ENCODE peak calls at places on chromosomes 6 and 20, in seven cellular contexts. S, E, C, L, G, B and Y are unnamed samples.

GRCh38 chr20:47276856-47277541 is 79.5 kb downstream of the ZMYND8 start:
- DNase-seq in S (peak; percentile 88), E (no peak), C (no peak), L (no peak), G (no peak), B (peak; percentile 84), Y (no peak)

GRCh38 chr20:49635171-49635570 is 67.2 kb upstream of the PTGIS start:
- DNase-seq in S (no peak), E (no peak), C (no peak), L (no peak), G (peak; percentile 84), B (no peak), Y (no peak)

GRCh38 chr20:61673152-61673551 is 392.5 kb downstream of the TAF4 start:
- DNase-seq in S (no peak), E (no peak), C (no peak), L (no peak), G (no peak), B (no peak), Y (no peak)

GRCh38 chr6:169648617-169649016 is 53.2 kb downstream of the WDR27 start:
- DNase-seq in S (no peak), E (no peak), C (no peak), L (no peak), G (no peak), B (no peak), Y (no peak)

GRCh38 chr6:2632368-2632767 is 118.4 kb downstream of the MYLK4 start:
- DNase-seq in S (no peak), E (no peak), C (no peak), L (no peak), G (no peak), B (peak; percentile 46), Y (no peak)

GRCh38 chr6:56555438-56555872 is 87.2 kb downstream of the DST start:
- DNase-seq in S (no peak), E (no peak), C (no peak), L (no peak), G (peak; percentile 52), B (peak; percentile 73), Y (no peak)

GRCh38 chr20:13819885-13820645 is 35.2 kb downstream of the NDUFAF5 start:
- DNase-seq in S (no peak), E (no peak), C (peak; percentile 79), L (no peak), G (peak; percentile 18), B (peak; percentile 49), Y (no peak)

GRCh38 chr6:18388252-18388651 is 1.1 kb downstream of the RNF144B start:
- DNase-seq in S (no peak), E (no peak), C (peak; percentile 15), L (no peak), G (no peak), B (no peak), Y (no peak)

GRCh38 chr6:130858054-130858453 is 30.8 kb downstream of the SMLR1 start:
- DNase-seq in S (no peak), E (no peak), C (no peak), L (no peak), G (no peak), B (no peak), Y (no peak)

GRCh38 chr6:5997420-5998093 is 9.2 kb downstream of the NRN1 start:
- DNase-seq in S (no peak), E (no peak), C (no peak), L (no peak), G (peak; percentile 38), B (no peak), Y (no peak)

GRCh38 chr6:6007311-6008113 is 787 bp upstream of the NRN1 start:
- DNase-seq in S (no peak), E (no peak), C (no peak), L (no peak), G (peak; percentile 34), B (no peak), Y (no peak)

GRCh38 chr6:82067021-82067420 is 180.5 kb downstream of the IBTK start:
- DNase-seq in S (no peak), E (no peak), C (no peak), L (no peak), G (no peak), B (peak; percentile 3), Y (no peak)

GRCh38 chr6:26115226-26115625 is 28.0 kb downstream of the HFE start:
- DNase-seq in S (no peak), E (no peak), C (no peak), L (no peak), G (no peak), B (no peak), Y (no peak)

GRCh38 chr20:1818895-1819294 is 76.3 kb upstream of the SIRPA start:
- DNase-seq in S (peak; percentile 48), E (no peak), C (no peak), L (no peak), G (no peak), B (no peak), Y (no peak)

GRCh38 chr6:137866914-137867684 is at the start of gene TNFAIP3:
- DNase-seq in S (peak; percentile 99), E (peak; percentile 93), C (peak; percentile 96), L (peak; percentile 70), G (peak; percentile 83), B (peak; percentile 95), Y (peak; percentile 94)

GRCh38 chr6:135073757-135074393 is 19.3 kb upstream of the HBS1L start:
- DNase-seq in S (no peak), E (no peak), C (no peak), L (no peak), G (no peak), B (no peak), Y (no peak)

GRCh38 chr6:41732601-41733348 is 2.6 kb downstream of the TFEB start:
- DNase-seq in S (no peak), E (peak; percentile 40), C (no peak), L (no peak), G (peak; percentile 29), B (no peak), Y (peak; percentile 62)